ENCODE peak calls at places on chromosomes 16 and 17, in eight cellular contexts. H, C, U, A, Y, O, B and Q are unnamed samples. For H3K4me1, the result is how much of the 10 kb centered on the place peaks cover.

GRCh38 chr16:79042886-79043285 is 557.7 kb downstream of the MAF start:
- DNase-seq in H (peak), C (no peak), U (no peak), A (no peak), Y (no peak), O (no peak), B (no peak), Q (no peak)

GRCh38 chr17:83080641-83081560 is 1.5 kb downstream of the METRNL start:
- DNase-seq in H (peak), C (no peak), U (no peak), A (peak), Y (no peak), O (no peak), B (peak), Q (peak)

GRCh38 chr17:17606416-17607000 is 15.0 kb upstream of the PEMT start:
- DNase-seq in H (no peak), C (no peak), U (no peak), A (no peak), Y (no peak), O (no peak), B (no peak), Q (no peak)

GRCh38 chr17:64707077-64707591 is 45.0 kb upstream of the SMURF2 start:
- DNase-seq in H (no peak), C (peak), U (peak), A (peak), Y (peak), O (peak), B (peak), Q (peak)

GRCh38 chr17:28335959-28336871 is 654 bp downstream of the TNFAIP1 start:
- DNase-seq in H (no peak), C (peak), U (peak), A (peak), Y (peak), O (peak), B (peak), Q (peak)

GRCh38 chr17:65027305-65027704 is 29.2 kb downstream of the GNA13 start:
- DNase-seq in H (peak), C (peak), U (no peak), A (peak), Y (no peak), O (no peak), B (no peak), Q (no peak)

GRCh38 chr17:63928966-63929695 is 3.0 kb downstream of the CD79B start:
- DNase-seq in H (no peak), C (no peak), U (no peak), A (no peak), Y (peak), O (no peak), B (no peak), Q (no peak)

GRCh38 chr16:10731790-10732189 is 11.9 kb upstream of the NUBP1 start:
- DNase-seq in H (no peak), C (no peak), U (no peak), A (no peak), Y (no peak), O (no peak), B (no peak), Q (no peak)

GRCh38 chr17:43517615-43518386 is 28.3 kb downstream of the ETV4 start:
- DNase-seq in H (no peak), C (no peak), U (no peak), A (no peak), Y (no peak), O (no peak), B (no peak), Q (no peak)

GRCh38 chr17:22435231-22435974 is 743.1 kb downstream of the KCNJ18 start:
- DNase-seq in H (no peak), C (no peak), U (no peak), A (no peak), Y (no peak), O (no peak), B (no peak), Q (no peak)

GRCh38 chr17:7650509-7651096 is at the start of gene ATP1B2:
- DNase-seq in H (peak), C (peak), U (peak), A (peak), Y (peak), O (peak), B (peak), Q (peak)

GRCh38 chr16:66344533-66345145 is 21.9 kb upstream of the CDH5 start:
- DNase-seq in H (no peak), C (no peak), U (no peak), A (peak), Y (no peak), O (no peak), B (peak), Q (no peak)

GRCh38 chr16:86252596-86252995 is 257.7 kb upstream of the FOXF1 start:
- DNase-seq in H (no peak), C (no peak), U (no peak), A (peak), Y (no peak), O (no peak), B (no peak), Q (no peak)

GRCh38 chr17:76207268-76207667 is 33.0 kb downstream of the RNF157 start:
- DNase-seq in H (no peak), C (no peak), U (no peak), A (no peak), Y (no peak), O (no peak), B (no peak), Q (no peak)

GRCh38 chr17:3722716-3723115 is 987 bp upstream of the HASPIN start:
- DNase-seq in H (no peak), C (no peak), U (no peak), A (no peak), Y (no peak), O (no peak), B (no peak), Q (no peak)

GRCh38 chr17:45319239-45319703 is 2.5 kb upstream of the MAP3K14 start:
- DNase-seq in H (no peak), C (peak), U (no peak), A (peak), Y (no peak), O (no peak), B (no peak), Q (no peak)

GRCh38 chr16:49000594-49000993 is 281.0 kb downstream of the CBLN1 start:
- DNase-seq in H (no peak), C (no peak), U (no peak), A (peak), Y (no peak), O (no peak), B (peak), Q (no peak)

GRCh38 chr16:80739523-80739922 is 64.9 kb downstream of the CDYL2 start:
- DNase-seq in H (no peak), C (no peak), U (no peak), A (no peak), Y (no peak), O (no peak), B (no peak), Q (no peak)

GRCh38 chr16:48366165-48367093 is 18.8 kb downstream of the SIAH1 start:
- DNase-seq in H (peak), C (peak), U (peak), A (peak), Y (no peak), O (no peak), B (peak), Q (peak)

GRCh38 chr17:66317629-66318028 is 15.2 kb downstream of the PRKCA start:
- DNase-seq in H (no peak), C (no peak), U (no peak), A (no peak), Y (no peak), O (no peak), B (no peak), Q (no peak)

GRCh38 chr16:52128407-52128806 is 418.5 kb downstream of the TOX3 start:
- DNase-seq in H (no peak), C (no peak), U (no peak), A (no peak), Y (no peak), O (no peak), B (no peak), Q (no peak)

GRCh38 chr17:79280010-79280409 is 205.4 kb downstream of the ENGASE start:
- DNase-seq in H (no peak), C (no peak), U (no peak), A (no peak), Y (no peak), O (no peak), B (no peak), Q (no peak)

GRCh38 chr16:15639061-15639568 is 3.8 kb downstream of the MARF1 start:
- DNase-seq in H (no peak), C (no peak), U (no peak), A (no peak), Y (no peak), O (no peak), B (no peak), Q (no peak)

GRCh38 chr16:22726868-22727267 is 87.1 kb upstream of the HS3ST2 start:
- DNase-seq in H (no peak), C (no peak), U (no peak), A (no peak), Y (no peak), O (no peak), B (no peak), Q (no peak)

GRCh38 chr17:68598074-68598473 is 3.1 kb downstream of the FAM20A start:
- DNase-seq in H (no peak), C (no peak), U (no peak), A (no peak), Y (no peak), O (no peak), B (no peak), Q (no peak)

GRCh38 chr16:11130978-11131665 is 124.9 kb downstream of the SOCS1 start:
- DNase-seq in H (no peak), C (no peak), U (no peak), A (no peak), Y (no peak), O (no peak), B (no peak), Q (no peak)

GRCh38 chr17:27797390-27798091 is 2.8 kb downstream of the NOS2 start:
- DNase-seq in H (no peak), C (no peak), U (no peak), A (no peak), Y (no peak), O (no peak), B (no peak), Q (no peak)

GRCh38 chr17:78716814-78717393 is 65.2 kb downstream of the CYTH1 start:
- DNase-seq in H (no peak), C (peak), U (peak), A (peak), Y (peak), O (peak), B (peak), Q (peak)

GRCh38 chr16:75481475-75481874 is 13.8 kb downstream of the CHST6 start:
- DNase-seq in H (no peak), C (peak), U (no peak), A (no peak), Y (no peak), O (no peak), B (no peak), Q (no peak)

GRCh38 chr16:89564476-89565255 is 4.2 kb downstream of the RPL13 start:
- DNase-seq in H (no peak), C (no peak), U (no peak), A (peak), Y (no peak), O (no peak), B (no peak), Q (no peak)

GRCh38 chr17:13765701-13766100 is 164.0 kb upstream of the HS3ST3A1 start:
- DNase-seq in H (no peak), C (no peak), U (no peak), A (no peak), Y (no peak), O (no peak), B (no peak), Q (no peak)

GRCh38 chr16:5042574-5043171 is 8.9 kb upstream of the NAGPA start:
- DNase-seq in H (no peak), C (no peak), U (no peak), A (peak), Y (no peak), O (no peak), B (no peak), Q (no peak)

GRCh38 chr17:75872434-75873351 is 5.7 kb downstream of the TRIM47 start:
- DNase-seq in H (peak), C (peak), U (peak), A (peak), Y (peak), O (peak), B (peak), Q (peak)

GRCh38 chr17:73311781-73312641 is at the start of gene CDC42EP4:
- DNase-seq in H (peak), C (peak), U (peak), A (peak), Y (peak), O (peak), B (peak), Q (peak)

GRCh38 chr17:13346996-13347762 is 254.6 kb downstream of the HS3ST3A1 start:
- DNase-seq in H (no peak), C (no peak), U (no peak), A (no peak), Y (no peak), O (no peak), B (no peak), Q (no peak)

GRCh38 chr17:69448431-69449102 is 34.1 kb downstream of the MAP2K6 start:
- DNase-seq in H (no peak), C (no peak), U (no peak), A (peak), Y (peak), O (no peak), B (peak), Q (no peak)

GRCh38 chr16:64089697-64090096 is 1032.2 kb downstream of the CDH11 start:
- DNase-seq in H (no peak), C (no peak), U (no peak), A (peak), Y (no peak), O (no peak), B (no peak), Q (no peak)

GRCh38 chr16:82704369-82704768 is 77.6 kb downstream of the CDH13 start:
- DNase-seq in H (no peak), C (no peak), U (no peak), A (no peak), Y (no peak), O (no peak), B (no peak), Q (no peak)

DNA sequence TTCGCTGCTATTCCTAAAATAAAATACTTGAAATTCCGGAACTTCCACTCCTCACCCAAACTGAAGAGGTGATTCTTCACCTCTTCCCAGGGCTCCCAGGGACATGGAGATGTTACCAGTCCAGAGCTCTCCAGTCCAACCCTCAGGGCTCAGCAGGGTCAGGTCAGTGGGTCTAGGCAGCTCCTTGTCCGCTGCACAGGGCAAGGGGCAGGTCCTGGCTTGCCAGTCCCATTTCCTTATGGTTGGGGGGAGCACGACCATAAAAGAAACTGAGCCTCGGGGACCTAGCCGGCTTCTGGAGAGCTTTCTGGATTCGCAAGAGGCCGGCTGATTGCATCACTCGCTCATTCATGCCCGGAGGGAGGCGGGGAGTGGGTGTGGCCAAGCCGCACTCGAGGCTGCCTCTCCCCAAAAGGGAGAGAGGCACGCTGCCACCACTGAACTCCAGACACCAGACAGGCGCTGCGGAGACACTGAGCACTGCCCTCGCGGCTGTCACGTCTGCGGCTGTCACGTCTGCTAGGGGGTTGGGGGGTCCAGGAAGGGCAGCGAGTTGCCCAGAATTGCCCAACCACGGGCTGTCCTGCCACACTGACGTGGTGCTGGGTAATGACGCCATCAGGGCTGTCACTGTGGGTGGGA is 15.8 kb downstream of the SLC7A5 start:
- DNase-seq in H (peak), C (peak), U (peak), A (peak), Y (peak), O (peak), B (peak), Q (peak)
- H3K4me1 ChIP-seq in H (half or more), C (half or more), U (under half), A (half or more), Y (under half), O (under half), B (under half), Q (half or more)

GRCh38 chr16:72749091-72749490 is 298.8 kb downstream of the ZFHX3 start:
- DNase-seq in H (no peak), C (no peak), U (no peak), A (no peak), Y (no peak), O (no peak), B (no peak), Q (no peak)
- H3K4me1 ChIP-seq in H (under half), C (under half), U (under half), A (under half), Y (under half), O (under half), B (under half), Q (under half)

GRCh38 chr17:39845052-39845976 is 18.8 kb downstream of the IKZF3 start:
- DNase-seq in H (no peak), C (no peak), U (no peak), A (no peak), Y (no peak), O (no peak), B (no peak), Q (no peak)

GRCh38 chr17:39852239-39852638 is 11.9 kb downstream of the IKZF3 start:
- DNase-seq in H (no peak), C (no peak), U (no peak), A (no peak), Y (no peak), O (no peak), B (no peak), Q (no peak)

GRCh38 chr17:39846205-39846604 is 17.9 kb downstream of the IKZF3 start:
- DNase-seq in H (no peak), C (no peak), U (no peak), A (no peak), Y (no peak), O (no peak), B (no peak), Q (no peak)

GRCh38 chr17:39848600-39848999 is 15.5 kb downstream of the IKZF3 start:
- DNase-seq in H (no peak), C (no peak), U (no peak), A (no peak), Y (no peak), O (no peak), B (no peak), Q (no peak)
- H3K4me1 ChIP-seq in H (half or more), C (under half), U (under half), A (under half), Y (under half), O (under half), B (under half), Q (under half)

DNA sequence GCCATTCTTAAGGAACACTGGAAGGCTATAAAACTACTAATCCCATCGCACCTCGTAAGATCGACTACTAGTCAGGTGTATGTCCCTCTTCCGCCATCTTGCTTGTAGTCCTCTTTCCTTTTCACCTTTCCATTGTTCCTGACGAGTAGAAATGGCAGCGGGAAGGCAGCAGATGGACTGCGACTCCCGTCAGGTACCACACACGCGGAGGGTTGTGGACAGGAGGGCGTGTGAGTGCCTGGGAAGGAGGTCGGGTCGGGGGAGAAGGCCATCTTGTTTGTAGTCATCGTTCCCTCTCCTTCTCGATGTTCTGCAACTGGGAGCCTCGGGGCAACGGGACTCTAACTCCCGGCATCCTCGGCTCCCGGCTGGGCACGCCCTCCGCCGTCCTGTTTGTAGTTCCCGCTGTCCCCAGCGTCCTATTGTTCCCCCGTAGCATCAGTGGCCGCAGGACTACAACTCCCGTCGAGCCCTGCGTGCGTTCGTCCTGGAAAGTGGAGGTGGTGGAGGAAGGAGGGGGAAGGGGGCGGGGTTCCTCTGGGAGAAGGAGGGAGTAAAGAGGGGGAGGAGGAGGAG is 324 bp upstream of the FBXL19 start:
- DNase-seq in H (peak), C (peak), U (peak), A (peak), Y (peak), O (peak), B (peak), Q (peak)
- H3K4me1 ChIP-seq in H (under half), C (under half), U (under half), A (under half), Y (under half), O (under half), B (under half), Q (under half)

DNA sequence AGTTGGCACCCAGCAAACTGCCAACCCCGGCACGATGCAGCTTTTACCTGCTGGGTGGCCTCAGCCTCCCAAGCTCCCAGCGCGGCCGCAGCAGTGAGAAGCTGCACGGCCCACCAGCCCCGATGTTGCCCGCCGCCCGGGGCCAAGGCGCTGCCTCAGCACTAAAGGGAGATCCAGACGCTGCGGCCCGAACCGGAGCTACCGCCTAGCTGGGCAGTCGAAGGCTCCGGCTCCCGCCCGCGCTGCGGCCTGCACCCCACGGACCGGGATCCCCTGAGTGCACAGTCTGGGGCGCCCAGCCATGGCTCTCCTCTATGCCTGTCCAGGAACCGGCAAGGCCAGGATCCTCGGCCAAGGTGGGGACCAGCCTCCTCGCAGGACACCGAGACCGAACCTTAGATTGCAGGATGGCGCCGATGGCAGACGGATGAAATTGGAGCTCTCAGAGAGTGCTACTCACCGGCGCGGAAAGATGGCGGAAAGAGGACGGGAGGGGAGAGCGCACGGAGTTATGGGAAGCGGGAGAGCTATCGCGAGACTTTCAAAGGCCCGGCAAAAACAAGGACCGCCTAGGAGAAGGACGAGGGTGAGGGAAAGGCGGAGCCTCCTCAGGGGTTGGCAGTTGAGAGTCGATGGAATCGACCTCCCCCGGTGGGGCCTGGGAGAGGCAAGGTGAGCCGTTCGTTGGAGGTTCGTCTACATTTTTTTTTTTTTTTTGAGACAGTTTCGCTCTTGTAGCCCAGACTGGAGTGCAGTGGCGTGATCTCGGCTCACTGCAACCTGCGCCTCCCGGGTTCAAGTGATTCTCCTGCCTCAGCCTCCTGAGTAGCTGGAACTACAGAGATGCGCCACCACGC is at the start of gene RPS15A:
- DNase-seq in H (peak), C (peak), U (peak), A (peak), Y (peak), O (peak), B (peak), Q (peak)
- H3K4me1 ChIP-seq in H (under half), C (under half), U (under half), A (under half), Y (under half), O (under half), B (under half), Q (under half)